ENCODE peak calls at places on chromosomes 2 and 18, in ten cellular contexts. W, Y, Q, M, I, P, L, B, O and D are unnamed samples.
A peak's percentile ranks its signal among the peaks of the same experiment; 100 is the strongest.

GRCh38 chr18:47970664-47971523 is 40.4 kb upstream of the SMAD2 start:
- DNase-seq in W (no peak), Y (no peak), Q (no peak), M (no peak), I (no peak), P (no peak), L (no peak), B (no peak), O (no peak), D (peak; percentile 57)

GRCh38 chr2:106130251-106130998 is 63.7 kb downstream of the UXS1 start:
- DNase-seq in W (no peak), Y (no peak), Q (no peak), M (no peak), I (peak; percentile 35), P (no peak), L (no peak), B (no peak), O (no peak), D (no peak)

GRCh38 chr2:67234443-67234842 is 162.7 kb upstream of the ETAA1 start:
- DNase-seq in W (no peak), Y (peak; percentile 57), Q (no peak), M (no peak), I (peak; percentile 22), P (peak; percentile 67), L (no peak), B (no peak), O (peak; percentile 32), D (no peak)

GRCh38 chr2:109129921-109130725 is 1.1 kb downstream of the SH3RF3 start:
- DNase-seq in W (no peak), Y (peak; percentile 49), Q (peak; percentile 4), M (peak; percentile 60), I (no peak), P (no peak), L (no peak), B (no peak), O (peak; percentile 23), D (no peak)

GRCh38 chr18:47730795-47731194 is 199.7 kb downstream of the SMAD2 start:
- DNase-seq in W (no peak), Y (peak; percentile 3), Q (no peak), M (no peak), I (no peak), P (no peak), L (no peak), B (no peak), O (no peak), D (no peak)

GRCh38 chr2:174330945-174331619 is 3.7 kb upstream of the SP9 start:
- DNase-seq in W (no peak), Y (no peak), Q (no peak), M (no peak), I (no peak), P (no peak), L (no peak), B (no peak), O (no peak), D (no peak)

GRCh38 chr18:10453885-10454772 is at the start of gene APCDD1:
- DNase-seq in W (no peak), Y (no peak), Q (no peak), M (no peak), I (no peak), P (peak; percentile 40), L (peak; percentile 82), B (peak; percentile 78), O (peak; percentile 24), D (peak; percentile 56)

GRCh38 chr2:38039111-38039510 is 36.8 kb downstream of the CYP1B1 start:
- DNase-seq in W (no peak), Y (peak; percentile 47), Q (no peak), M (no peak), I (no peak), P (peak; percentile 72), L (no peak), B (no peak), O (peak; percentile 75), D (no peak)

GRCh38 chr18:429030-429429 is 71.5 kb downstream of the COLEC12 start:
- DNase-seq in W (no peak), Y (no peak), Q (no peak), M (no peak), I (no peak), P (peak; percentile 47), L (no peak), B (no peak), O (no peak), D (no peak)

GRCh38 chr18:434410-434809 is 66.1 kb downstream of the COLEC12 start:
- DNase-seq in W (no peak), Y (peak; percentile 56), Q (no peak), M (no peak), I (no peak), P (peak; percentile 49), L (no peak), B (no peak), O (no peak), D (no peak)

GRCh38 chr18:433297-433696 is 67.2 kb downstream of the COLEC12 start:
- DNase-seq in W (no peak), Y (peak; percentile 44), Q (no peak), M (no peak), I (no peak), P (no peak), L (no peak), B (no peak), O (no peak), D (no peak)

GRCh38 chr18:435940-436339 is 64.6 kb downstream of the COLEC12 start:
- DNase-seq in W (no peak), Y (peak; percentile 49), Q (no peak), M (no peak), I (no peak), P (no peak), L (no peak), B (no peak), O (peak; percentile 70), D (no peak)

DNA sequence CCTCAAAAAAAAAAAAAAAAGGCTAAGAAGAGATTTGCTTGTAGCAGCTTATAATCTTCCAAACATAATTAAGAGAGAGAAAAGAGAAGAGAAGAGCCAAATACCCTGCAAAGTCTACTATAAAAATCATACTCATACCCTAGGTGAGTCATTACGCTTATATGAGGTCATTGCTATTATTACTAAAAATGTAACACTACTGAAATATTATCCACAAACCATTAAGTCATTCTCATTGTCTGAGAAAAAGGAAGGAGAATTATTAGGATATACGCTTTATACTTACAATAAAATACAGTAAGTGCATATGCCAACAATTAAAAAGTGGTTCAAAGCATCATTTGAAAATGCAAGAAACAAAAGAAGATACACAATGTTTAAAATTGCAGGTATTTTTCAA is 66.5 kb downstream of the COLEC12 start:
- DNase-seq in W (no peak), Y (no peak), Q (no peak), M (no peak), I (no peak), P (no peak), L (no peak), B (no peak), O (peak; percentile 53), D (no peak)
- TF ChIP-seq CTCF in W (no peak), Y (no peak), Q (no peak), M (no peak), I (no peak), P (no peak), L (no peak), B (no peak), O (no peak), D (no peak)

GRCh38 chr18:45282101-45282812 is 333.0 kb upstream of the SLC14A2 start:
- DNase-seq in W (no peak), Y (no peak), Q (no peak), M (no peak), I (peak; percentile 4), P (peak; percentile 1), L (no peak), B (no peak), O (peak; percentile 32), D (no peak)

GRCh38 chr18:45280486-45281263 is 334.6 kb upstream of the SLC14A2 start:
- DNase-seq in W (no peak), Y (no peak), Q (no peak), M (no peak), I (no peak), P (no peak), L (no peak), B (no peak), O (no peak), D (no peak)

GRCh38 chr18:45285251-45285650 is 330.0 kb upstream of the SLC14A2 start:
- DNase-seq in W (no peak), Y (no peak), Q (no peak), M (no peak), I (no peak), P (no peak), L (no peak), B (no peak), O (no peak), D (no peak)

GRCh38 chr18:45287531-45287930 is 327.7 kb upstream of the SLC14A2 start:
- DNase-seq in W (no peak), Y (no peak), Q (no peak), M (no peak), I (no peak), P (no peak), L (peak; percentile 19), B (peak; percentile 61), O (no peak), D (no peak)

GRCh38 chr18:45284174-45284573 is 331.1 kb upstream of the SLC14A2 start:
- DNase-seq in W (no peak), Y (no peak), Q (no peak), M (no peak), I (no peak), P (no peak), L (no peak), B (no peak), O (no peak), D (no peak)
- TF ChIP-seq CTCF in W (no peak), Y (no peak), Q (no peak), M (no peak), I (no peak), P (no peak), L (no peak), B (no peak), O (no peak), D (no peak)

GRCh38 chr2:186199029-186199428 is 287.0 kb upstream of the ZC3H15 start:
- DNase-seq in W (no peak), Y (no peak), Q (no peak), M (no peak), I (no peak), P (no peak), L (no peak), B (no peak), O (no peak), D (no peak)

GRCh38 chr2:186195726-186196125 is 290.3 kb upstream of the ZC3H15 start:
- DNase-seq in W (no peak), Y (no peak), Q (no peak), M (no peak), I (no peak), P (no peak), L (no peak), B (no peak), O (no peak), D (no peak)

GRCh38 chr2:186201371-186201770 is 284.7 kb upstream of the ZC3H15 start:
- DNase-seq in W (no peak), Y (no peak), Q (no peak), M (no peak), I (no peak), P (peak; percentile 14), L (no peak), B (no peak), O (peak; percentile 8), D (no peak)

DNA sequence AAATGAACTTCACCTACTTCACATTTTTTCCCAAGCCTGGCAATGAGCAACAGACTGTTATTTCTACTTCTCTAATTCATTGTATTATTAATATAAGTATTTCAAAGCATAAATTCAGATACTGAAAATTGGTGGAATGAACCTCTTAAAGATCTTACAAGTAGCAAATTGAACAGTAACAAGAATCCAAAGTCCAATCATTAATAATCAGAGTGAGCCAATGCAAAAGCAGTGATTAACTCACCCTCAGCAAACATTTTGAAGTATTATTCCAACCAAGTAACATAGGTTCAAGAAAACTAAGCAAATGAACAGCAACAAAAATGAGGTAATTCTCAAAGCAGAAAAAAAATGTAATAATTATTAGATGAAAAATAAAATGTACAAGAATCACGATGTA is 288.1 kb upstream of the ZC3H15 start:
- DNase-seq in W (no peak), Y (no peak), Q (no peak), M (no peak), I (no peak), P (no peak), L (no peak), B (no peak), O (no peak), D (no peak)
- TF ChIP-seq CTCF in W (no peak), Y (no peak), Q (no peak), M (no peak), I (no peak), P (no peak), L (no peak), B (no peak), O (no peak), D (no peak)

GRCh38 chr2:132416996-132417395 is 391 bp downstream of the GPR39 start:
- DNase-seq in W (no peak), Y (no peak), Q (no peak), M (no peak), I (peak; percentile 48), P (no peak), L (no peak), B (no peak), O (no peak), D (no peak)
- TF ChIP-seq CTCF in W (peak; percentile 13), Y (peak; percentile 30), Q (no peak), M (no peak), I (peak; percentile 40), P (peak; percentile 17), L (no peak), B (no peak), O (no peak), D (no peak)